ENCODE peak calls at places on chromosomes 1 and 21, in seven cellular contexts. One of them, this sample, is unnamed.

GRCh38 chr1:36329817-36330216 is 6.4 kb upstream of the EVA1B start:
- ATAC-seq in body of pancreas: no peak
- ATAC-seq in right cardiac atrium: no peak
- ATAC-seq in foreskin keratinocyte: no peak
- ATAC-seq in Panc1: no peak
- ATAC-seq in IMR-90: no peak
- ATAC-seq in left lung: no peak
- ATAC-seq in this sample: no peak

GRCh38 chr21:31644648-31645047 is 14.8 kb upstream of the SOD1 start:
- ATAC-seq in body of pancreas: peak
- ATAC-seq in right cardiac atrium: peak
- ATAC-seq in foreskin keratinocyte: no peak
- ATAC-seq in Panc1: no peak
- ATAC-seq in IMR-90: no peak
- ATAC-seq in left lung: no peak
- ATAC-seq in this sample: no peak

GRCh38 chr1:172344444-172344843 is 76.0 kb upstream of the C1orf105 start:
- ATAC-seq in body of pancreas: no peak
- ATAC-seq in right cardiac atrium: no peak
- ATAC-seq in foreskin keratinocyte: no peak
- ATAC-seq in Panc1: no peak
- ATAC-seq in IMR-90: no peak
- ATAC-seq in left lung: no peak
- ATAC-seq in this sample: no peak

GRCh38 chr1:10549919-10550656 is 75.3 kb downstream of the PEX14 start:
- ATAC-seq in body of pancreas: no peak
- ATAC-seq in right cardiac atrium: no peak
- ATAC-seq in foreskin keratinocyte: no peak
- ATAC-seq in Panc1: no peak
- ATAC-seq in IMR-90: no peak
- ATAC-seq in left lung: peak
- ATAC-seq in this sample: no peak

GRCh38 chr21:34969431-34970036 is 79.6 kb downstream of the RUNX1 start:
- ATAC-seq in body of pancreas: no peak
- ATAC-seq in right cardiac atrium: no peak
- ATAC-seq in foreskin keratinocyte: no peak
- ATAC-seq in Panc1: no peak
- ATAC-seq in IMR-90: no peak
- ATAC-seq in left lung: no peak
- ATAC-seq in this sample: no peak

GRCh38 chr1:29237906-29238600 is 1.7 kb downstream of the PTPRU start:
- ATAC-seq in body of pancreas: peak
- ATAC-seq in right cardiac atrium: peak
- ATAC-seq in foreskin keratinocyte: peak
- ATAC-seq in Panc1: peak
- ATAC-seq in IMR-90: no peak
- ATAC-seq in left lung: peak
- ATAC-seq in this sample: peak

GRCh38 chr1:149916193-149916926 is 1.3 kb downstream of the SV2A start:
- ATAC-seq in body of pancreas: no peak
- ATAC-seq in right cardiac atrium: no peak
- ATAC-seq in foreskin keratinocyte: no peak
- ATAC-seq in Panc1: no peak
- ATAC-seq in IMR-90: no peak
- ATAC-seq in left lung: no peak
- ATAC-seq in this sample: no peak

GRCh38 chr1:109631513-109632260 is 12.1 kb downstream of the AMPD2 start:
- ATAC-seq in body of pancreas: no peak
- ATAC-seq in right cardiac atrium: no peak
- ATAC-seq in foreskin keratinocyte: no peak
- ATAC-seq in Panc1: no peak
- ATAC-seq in IMR-90: no peak
- ATAC-seq in left lung: no peak
- ATAC-seq in this sample: no peak

GRCh38 chr1:156336242-156336641 is 1.9 kb downstream of the CCT3 start:
- ATAC-seq in body of pancreas: no peak
- ATAC-seq in right cardiac atrium: no peak
- ATAC-seq in foreskin keratinocyte: no peak
- ATAC-seq in Panc1: no peak
- ATAC-seq in IMR-90: no peak
- ATAC-seq in left lung: no peak
- ATAC-seq in this sample: no peak

GRCh38 chr1:114150016-114150415 is 3.7 kb downstream of the SYT6 start:
- ATAC-seq in body of pancreas: no peak
- ATAC-seq in right cardiac atrium: no peak
- ATAC-seq in foreskin keratinocyte: peak
- ATAC-seq in Panc1: no peak
- ATAC-seq in IMR-90: no peak
- ATAC-seq in left lung: no peak
- ATAC-seq in this sample: no peak

GRCh38 chr1:33288976-33289857 is 31.7 kb downstream of the A3GALT2 start:
- ATAC-seq in body of pancreas: no peak
- ATAC-seq in right cardiac atrium: peak
- ATAC-seq in foreskin keratinocyte: no peak
- ATAC-seq in Panc1: no peak
- ATAC-seq in IMR-90: no peak
- ATAC-seq in left lung: no peak
- ATAC-seq in this sample: no peak

GRCh38 chr1:172480421-172480820 is 36.6 kb upstream of the PIGC start:
- ATAC-seq in body of pancreas: no peak
- ATAC-seq in right cardiac atrium: no peak
- ATAC-seq in foreskin keratinocyte: no peak
- ATAC-seq in Panc1: no peak
- ATAC-seq in IMR-90: no peak
- ATAC-seq in left lung: no peak
- ATAC-seq in this sample: no peak

GRCh38 chr1:160874935-160875334 is 10.0 kb downstream of the ITLN1 start:
- ATAC-seq in body of pancreas: no peak
- ATAC-seq in right cardiac atrium: no peak
- ATAC-seq in foreskin keratinocyte: peak
- ATAC-seq in Panc1: no peak
- ATAC-seq in IMR-90: no peak
- ATAC-seq in left lung: no peak
- ATAC-seq in this sample: no peak

GRCh38 chr1:38329644-38330043 is 283.1 kb upstream of the POU3F1 start:
- ATAC-seq in body of pancreas: no peak
- ATAC-seq in right cardiac atrium: no peak
- ATAC-seq in foreskin keratinocyte: no peak
- ATAC-seq in Panc1: no peak
- ATAC-seq in IMR-90: no peak
- ATAC-seq in left lung: no peak
- ATAC-seq in this sample: no peak

GRCh38 chr1:178706467-178706866 is 18.6 kb upstream of the RALGPS2 start:
- ATAC-seq in body of pancreas: no peak
- ATAC-seq in right cardiac atrium: peak
- ATAC-seq in foreskin keratinocyte: no peak
- ATAC-seq in Panc1: no peak
- ATAC-seq in IMR-90: peak
- ATAC-seq in left lung: peak
- ATAC-seq in this sample: peak

GRCh38 chr1:217525773-217526490 is 105.0 kb downstream of the GPATCH2 start:
- ATAC-seq in body of pancreas: no peak
- ATAC-seq in right cardiac atrium: no peak
- ATAC-seq in foreskin keratinocyte: no peak
- ATAC-seq in Panc1: no peak
- ATAC-seq in IMR-90: no peak
- ATAC-seq in left lung: no peak
- ATAC-seq in this sample: no peak

GRCh38 chr1:38137164-38137563 is 90.6 kb upstream of the POU3F1 start:
- ATAC-seq in body of pancreas: no peak
- ATAC-seq in right cardiac atrium: no peak
- ATAC-seq in foreskin keratinocyte: peak
- ATAC-seq in Panc1: no peak
- ATAC-seq in IMR-90: no peak
- ATAC-seq in left lung: no peak
- ATAC-seq in this sample: no peak

GRCh38 chr1:113972954-113973353 is 6.3 kb upstream of the OLFML3 start:
- ATAC-seq in body of pancreas: no peak
- ATAC-seq in right cardiac atrium: peak
- ATAC-seq in foreskin keratinocyte: no peak
- ATAC-seq in Panc1: no peak
- ATAC-seq in IMR-90: no peak
- ATAC-seq in left lung: no peak
- ATAC-seq in this sample: no peak

GRCh38 chr1:63547621-63548294 is 24.4 kb downstream of the EFCAB7 start:
- ATAC-seq in body of pancreas: no peak
- ATAC-seq in right cardiac atrium: no peak
- ATAC-seq in foreskin keratinocyte: peak
- ATAC-seq in Panc1: no peak
- ATAC-seq in IMR-90: no peak
- ATAC-seq in left lung: no peak
- ATAC-seq in this sample: peak

GRCh38 chr1:201470581-201470980 is 1.6 kb upstream of the PHLDA3 start:
- ATAC-seq in body of pancreas: no peak
- ATAC-seq in right cardiac atrium: no peak
- ATAC-seq in foreskin keratinocyte: no peak
- ATAC-seq in Panc1: no peak
- ATAC-seq in IMR-90: no peak
- ATAC-seq in left lung: no peak
- ATAC-seq in this sample: no peak
- H3K27ac ChIP-seq in body of pancreas: no peak
- H3K27ac ChIP-seq in right cardiac atrium: no peak
- H3K27ac ChIP-seq in foreskin keratinocyte: no peak
- H3K27ac ChIP-seq in Panc1: no peak
- H3K27ac ChIP-seq in IMR-90: no peak
- H3K27ac ChIP-seq in left lung: no peak
- H3K27ac ChIP-seq in this sample: peak

DNA sequence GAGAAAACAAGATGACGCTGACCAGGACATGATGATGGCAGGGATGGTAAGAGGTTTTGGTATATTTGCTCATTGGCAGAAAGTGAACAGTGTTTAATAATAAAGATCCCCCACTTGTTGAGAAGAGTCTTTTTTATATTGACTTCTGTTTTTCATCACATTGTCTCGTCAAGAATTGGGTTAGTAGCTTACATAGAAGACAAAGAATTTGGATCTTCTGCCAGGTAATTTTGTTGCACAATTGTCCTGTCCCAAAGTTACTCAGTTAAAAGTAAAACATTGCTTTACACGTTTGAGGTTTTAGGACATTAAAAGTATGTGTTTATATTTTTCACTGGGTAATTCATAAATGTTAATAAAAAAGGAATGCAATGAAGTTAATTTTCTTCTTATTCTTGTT is 48.3 kb upstream of the LAMC2 start:
- ATAC-seq in body of pancreas: no peak
- ATAC-seq in right cardiac atrium: no peak
- ATAC-seq in foreskin keratinocyte: no peak
- ATAC-seq in Panc1: no peak
- ATAC-seq in IMR-90: no peak
- ATAC-seq in left lung: no peak
- ATAC-seq in this sample: peak
- H3K27ac ChIP-seq in body of pancreas: no peak
- H3K27ac ChIP-seq in right cardiac atrium: no peak
- H3K27ac ChIP-seq in foreskin keratinocyte: no peak
- H3K27ac ChIP-seq in Panc1: no peak
- H3K27ac ChIP-seq in IMR-90: no peak
- H3K27ac ChIP-seq in left lung: no peak
- H3K27ac ChIP-seq in this sample: peak

DNA sequence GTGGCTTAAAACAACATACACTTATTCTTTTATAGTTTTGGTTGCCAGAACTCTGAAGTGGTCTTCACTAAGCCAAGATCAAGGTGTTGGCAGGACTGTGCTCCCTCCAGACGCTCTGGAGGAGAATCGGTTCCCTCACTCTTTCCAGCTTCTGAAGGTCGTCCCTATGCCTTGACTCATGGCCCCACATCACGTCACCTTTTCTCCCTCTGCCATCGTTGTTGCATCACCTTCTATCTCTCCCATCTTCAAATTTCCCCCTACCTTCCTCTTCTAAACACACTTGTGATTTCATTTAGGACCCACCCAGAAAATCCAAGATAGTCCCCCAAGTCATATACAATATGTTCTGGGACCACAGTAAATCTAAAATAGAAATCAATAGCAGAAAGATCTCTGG is 12.4 kb downstream of the HHIPL2 start:
- ATAC-seq in body of pancreas: no peak
- ATAC-seq in right cardiac atrium: no peak
- ATAC-seq in foreskin keratinocyte: no peak
- ATAC-seq in Panc1: no peak
- ATAC-seq in IMR-90: no peak
- ATAC-seq in left lung: no peak
- ATAC-seq in this sample: no peak
- H3K27ac ChIP-seq in body of pancreas: no peak
- H3K27ac ChIP-seq in right cardiac atrium: no peak
- H3K27ac ChIP-seq in foreskin keratinocyte: no peak
- H3K27ac ChIP-seq in Panc1: no peak
- H3K27ac ChIP-seq in IMR-90: no peak
- H3K27ac ChIP-seq in left lung: no peak
- H3K27ac ChIP-seq in this sample: no peak

GRCh38 chr1:201401700-201402099 is 2.6 kb upstream of the LAD1 start:
- ATAC-seq in body of pancreas: no peak
- ATAC-seq in right cardiac atrium: no peak
- ATAC-seq in foreskin keratinocyte: no peak
- ATAC-seq in Panc1: no peak
- ATAC-seq in IMR-90: no peak
- ATAC-seq in left lung: no peak
- ATAC-seq in this sample: no peak

GRCh38 chr1:201399018-201399351 is at the start of gene LAD1:
- ATAC-seq in body of pancreas: no peak
- ATAC-seq in right cardiac atrium: no peak
- ATAC-seq in foreskin keratinocyte: no peak
- ATAC-seq in Panc1: no peak
- ATAC-seq in IMR-90: no peak
- ATAC-seq in left lung: no peak
- ATAC-seq in this sample: no peak

GRCh38 chr1:201397675-201398074 is 1.4 kb downstream of the LAD1 start:
- ATAC-seq in body of pancreas: no peak
- ATAC-seq in right cardiac atrium: peak
- ATAC-seq in foreskin keratinocyte: peak
- ATAC-seq in Panc1: no peak
- ATAC-seq in IMR-90: peak
- ATAC-seq in left lung: no peak
- ATAC-seq in this sample: no peak

GRCh38 chr1:201400257-201401230 is 1.4 kb upstream of the LAD1 start:
- ATAC-seq in body of pancreas: no peak
- ATAC-seq in right cardiac atrium: no peak
- ATAC-seq in foreskin keratinocyte: no peak
- ATAC-seq in Panc1: peak
- ATAC-seq in IMR-90: no peak
- ATAC-seq in left lung: peak
- ATAC-seq in this sample: no peak

DNA sequence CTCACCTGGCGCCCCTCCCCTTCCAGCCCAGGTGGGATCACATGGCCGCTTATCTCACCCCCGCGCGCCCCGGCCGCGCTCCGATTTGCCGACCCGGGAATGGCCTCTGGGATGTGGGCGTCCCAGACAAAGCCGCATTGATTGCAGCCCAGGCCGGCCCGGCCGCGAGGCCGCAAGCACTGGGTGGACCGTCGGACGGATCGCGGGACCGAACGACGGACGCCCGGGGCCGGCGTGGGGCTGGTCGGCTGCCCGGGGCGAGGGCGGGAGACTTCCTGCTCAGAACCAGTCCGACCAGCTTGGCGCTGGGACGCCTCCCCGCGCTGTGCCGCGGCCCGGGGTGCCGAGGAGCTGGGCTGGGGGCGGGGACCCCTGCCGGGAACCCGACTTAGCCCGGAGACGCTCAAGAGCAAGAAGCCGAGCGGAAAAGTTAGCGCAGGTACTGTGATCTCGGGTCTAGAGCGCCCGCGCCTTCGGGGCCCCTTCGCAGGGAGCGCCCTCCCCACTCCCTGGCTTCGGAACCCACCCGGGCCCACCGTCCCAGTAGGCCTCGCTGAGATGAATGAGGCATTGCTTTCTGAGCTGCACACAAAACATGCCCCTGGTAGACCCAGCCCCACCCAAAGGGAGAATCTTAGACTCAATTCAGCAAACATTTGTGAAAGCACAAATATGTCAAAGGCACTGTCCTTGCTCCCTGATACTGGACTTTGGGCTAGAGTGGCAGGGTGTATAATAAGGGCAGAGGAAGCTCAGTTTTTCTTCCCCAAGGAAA is 415 bp upstream of the LAD1 start:
- ATAC-seq in body of pancreas: peak
- ATAC-seq in right cardiac atrium: peak
- ATAC-seq in foreskin keratinocyte: peak
- ATAC-seq in Panc1: peak
- ATAC-seq in IMR-90: peak
- ATAC-seq in left lung: peak
- ATAC-seq in this sample: no peak
- H3K27ac ChIP-seq in body of pancreas: peak
- H3K27ac ChIP-seq in right cardiac atrium: no peak
- H3K27ac ChIP-seq in foreskin keratinocyte: peak
- H3K27ac ChIP-seq in Panc1: no peak
- H3K27ac ChIP-seq in IMR-90: no peak
- H3K27ac ChIP-seq in left lung: peak
- H3K27ac ChIP-seq in this sample: no peak

This sample was measured in gastroesophageal sphincter.